ENCODE peak calls at places on chromosomes 16 and 17, in six cellular contexts. E, N, X, M, G and I are unnamed samples.

GRCh38 chr16:69166221-69166833 is 20.6 kb upstream of the SNTB2 start:
- DNase-seq in X (peak; percentile 74), E (no peak), G (no peak), M (no peak), N (no peak), I (peak; percentile 95)

GRCh38 chr17:77404812-77405581 is 264.2 kb downstream of the SEC14L1 start:
- DNase-seq in E (no peak), N (no peak), G (no peak), M (no peak), X (peak; percentile 75), I (peak; percentile 96)

GRCh38 chr16:29820730-29821662 is 734 bp downstream of the MVP start:
- DNase-seq in E (peak; percentile 62), G (no peak), M (no peak), N (peak; percentile 76), X (no peak), I (peak; percentile 72)

GRCh38 chr16:3246002-3246401 is 10.4 kb downstream of the MEFV start:
- DNase-seq in N (no peak), E (no peak), X (no peak), G (no peak), M (no peak), I (no peak)

GRCh38 chr16:67441289-67441753 is 10.4 kb downstream of the HSD11B2 start:
- DNase-seq in G (no peak), N (no peak), E (no peak), M (peak; percentile 96), X (no peak), I (no peak)

GRCh38 chr16:71499775-71500364 is 10.7 kb upstream of the ZNF19 start:
- DNase-seq in X (peak; percentile 22), G (peak; percentile 79), N (no peak), E (peak; percentile 68), M (no peak), I (peak; percentile 67)

GRCh38 chr16:26787924-26788323 is 278.8 kb upstream of the C16orf82 start:
- DNase-seq in X (no peak), N (no peak), E (no peak), M (no peak), G (no peak), I (no peak)

GRCh38 chr17:30550512-30551273 is 73.5 kb downstream of the GOSR1 start:
- DNase-seq in E (no peak), X (peak; percentile 65), G (peak; percentile 50), N (no peak), M (no peak), I (no peak)

GRCh38 chr16:17448640-17449638 is 21.8 kb downstream of the XYLT1 start:
- DNase-seq in N (no peak), E (no peak), X (no peak), G (no peak), M (no peak), I (peak; percentile 65)

GRCh38 chr17:67245694-67246397 is 850 bp upstream of the HELZ start:
- DNase-seq in M (no peak), E (no peak), X (no peak), N (peak; percentile 51), G (peak; percentile 97), I (peak; percentile 52)

GRCh38 chr17:62666801-62667591 is 39.5 kb downstream of the MRC2 start:
- DNase-seq in M (no peak), G (peak; percentile 46), X (no peak), N (peak; percentile 27), E (no peak), I (no peak)

GRCh38 chr17:72632026-72632684 is 460.3 kb downstream of the SLC39A11 start:
- DNase-seq in M (peak; percentile 76), X (no peak), N (no peak), G (no peak), E (no peak), I (no peak)

GRCh38 chr16:81531415-81531814 is 86.8 kb downstream of the CMIP start:
- DNase-seq in G (no peak), X (no peak), N (no peak), M (no peak), E (no peak), I (no peak)

GRCh38 chr17:43914451-43914850 is 7.1 kb upstream of the MPP2 start:
- DNase-seq in E (no peak), M (no peak), X (no peak), N (no peak), G (no peak), I (no peak)

GRCh38 chr16:52141871-52142270 is 405.1 kb downstream of the TOX3 start:
- DNase-seq in G (no peak), N (no peak), X (no peak), M (no peak), E (no peak), I (no peak)

GRCh38 chr16:79982356-79982755 is 381.8 kb upstream of the MAF start:
- DNase-seq in E (no peak), G (no peak), N (no peak), M (no peak), X (no peak), I (no peak)

GRCh38 chr17:43360739-43361498 is 37.9 kb upstream of the ARL4D start:
- DNase-seq in G (peak; percentile 98), E (peak; percentile 100), M (peak; percentile 97), N (peak; percentile 86), X (peak; percentile 98), I (peak; percentile 97)

GRCh38 chr17:75785016-75785769 is 587 bp downstream of the UNK start:
- DNase-seq in G (no peak), E (peak; percentile 90), M (peak; percentile 92), N (peak; percentile 94), X (peak; percentile 72), I (peak; percentile 91)

GRCh38 chr17:77572065-77572601 is 386.4 kb upstream of the TNRC6C start:
- DNase-seq in X (no peak), N (no peak), G (peak; percentile 66), M (no peak), E (no peak), I (no peak)

GRCh38 chr16:31467151-31467550 is 4.8 kb upstream of the TGFB1I1 start:
- DNase-seq in E (no peak), X (no peak), N (no peak), G (no peak), M (no peak), I (no peak)

GRCh38 chr16:50498756-50499155 is 49.4 kb upstream of the NKD1 start:
- DNase-seq in G (peak; percentile 35), M (no peak), N (no peak), X (no peak), E (no peak), I (no peak)

GRCh38 chr17:45147102-45147580 is 1.1 kb upstream of the HEXIM1 start:
- DNase-seq in M (peak; percentile 60), G (no peak), X (peak; percentile 48), E (no peak), N (peak; percentile 75), I (no peak)

GRCh38 chr16:6725634-6726331 is 606.9 kb upstream of the RBFOX1 start:
- DNase-seq in G (no peak), X (no peak), N (no peak), E (no peak), M (no peak), I (no peak)
- TF ChIP-seq CTCF in G (peak; percentile 64), X (no peak), N (no peak), E (no peak), M (no peak), I (no peak)

DNA sequence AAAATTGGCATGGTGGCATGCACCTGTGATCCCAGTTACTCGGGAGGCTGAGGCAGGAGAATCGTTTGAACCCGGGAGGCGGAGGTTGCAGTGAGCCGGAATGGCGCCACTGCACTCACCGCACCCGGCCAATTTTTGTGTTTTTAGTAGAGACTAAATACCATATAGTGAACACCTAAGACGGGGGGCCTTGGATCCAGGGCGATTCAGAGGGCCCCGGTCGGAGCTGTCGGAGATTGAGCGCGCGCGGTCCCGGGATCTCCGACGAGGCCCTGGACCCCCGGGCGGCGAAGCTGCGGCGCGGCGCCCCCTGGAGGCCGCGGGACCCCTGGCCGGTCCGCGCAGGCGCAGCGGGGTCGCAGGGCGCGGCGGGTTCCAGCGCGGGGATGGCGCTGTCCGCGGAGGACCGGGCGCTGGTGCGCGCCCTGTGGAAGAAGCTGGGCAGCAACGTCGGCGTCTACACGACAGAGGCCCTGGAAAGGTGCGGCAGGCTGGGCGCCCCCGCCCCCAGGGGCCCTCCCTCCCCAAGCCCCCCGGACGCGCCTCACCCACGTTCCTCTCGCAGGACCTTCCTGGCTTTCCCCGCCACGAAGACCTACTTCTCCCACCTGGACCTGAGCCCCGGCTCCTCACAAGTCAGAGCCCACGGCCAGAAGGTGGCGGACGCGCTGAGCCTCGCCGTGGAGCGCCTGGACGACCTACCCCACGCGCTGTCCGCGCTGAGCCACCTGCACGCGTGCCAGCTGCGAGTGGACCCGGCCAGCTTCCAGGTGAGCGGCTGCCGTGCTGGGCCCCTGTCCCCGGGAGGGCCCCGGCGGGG is at the start of gene HBQ1:
- DNase-seq in M (no peak), N (peak; percentile 63), E (no peak), X (no peak), G (peak; percentile 85), I (peak; percentile 56)
- TF ChIP-seq CTCF in M (no peak), N (no peak), E (no peak), X (peak; percentile 28), G (peak; percentile 79), I (peak; percentile 81)

DNA sequence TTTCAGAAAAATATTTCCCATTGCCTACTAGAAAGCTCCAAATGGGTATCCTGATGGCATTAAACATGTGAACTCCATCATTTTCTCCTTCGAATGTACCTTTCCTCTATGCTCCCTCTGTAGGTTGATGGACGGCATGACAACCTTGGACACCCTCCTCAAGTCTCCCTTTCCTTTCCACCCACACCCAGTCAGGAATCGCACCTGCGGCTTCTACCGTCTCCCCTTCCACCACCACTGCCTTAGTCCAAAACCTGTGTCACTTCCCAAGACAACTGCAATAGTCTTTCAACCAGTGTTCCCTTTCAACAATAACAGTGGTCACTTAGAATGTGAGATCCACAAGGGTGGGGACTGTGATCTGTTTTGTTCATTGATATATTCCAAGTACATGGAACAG is 233.1 kb upstream of the AXIN2 start:
- DNase-seq in E (peak; percentile 37), M (no peak), X (peak; percentile 3), N (no peak), G (peak; percentile 78), I (peak; percentile 12)
- TF ChIP-seq CTCF in E (peak; percentile 63), M (peak; percentile 35), X (peak; percentile 49), N (no peak), G (peak; percentile 79), I (peak; percentile 40)

DNA sequence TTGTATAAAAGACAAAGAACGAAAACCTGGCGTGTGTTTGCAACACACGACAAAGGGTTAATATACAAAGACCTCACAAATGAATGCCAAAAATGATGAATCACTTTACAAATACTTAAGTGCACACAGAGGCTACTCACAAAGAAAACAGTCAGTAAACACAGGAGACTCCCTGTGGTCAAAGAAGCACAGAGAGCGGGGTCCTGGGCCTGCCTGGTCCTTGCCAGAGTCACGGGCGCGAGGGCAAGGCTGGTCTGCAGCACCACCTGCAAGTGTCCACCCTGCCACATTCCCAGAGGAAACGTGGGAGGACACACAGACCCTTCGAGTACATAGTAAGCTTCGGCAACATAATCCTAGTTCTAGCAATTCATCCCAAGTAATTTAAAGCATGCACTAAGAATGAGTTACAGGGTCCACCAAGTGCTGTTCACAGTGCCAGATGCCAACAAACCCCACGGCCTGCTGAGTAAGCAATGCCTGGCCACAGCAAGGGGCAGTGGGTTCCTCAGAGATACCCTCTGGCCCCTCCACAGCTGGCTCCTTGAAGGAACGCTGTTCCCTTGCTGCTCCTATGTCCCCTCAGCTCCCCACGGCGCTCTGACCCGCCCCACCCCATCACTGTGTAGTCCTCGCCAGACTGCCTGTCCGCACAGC is 24.6 kb upstream of the FAAP100 start:
- DNase-seq in G (no peak), X (peak; percentile 91), E (no peak), N (no peak), M (no peak), I (no peak)
- TF ChIP-seq CTCF in G (no peak), X (no peak), E (no peak), N (no peak), M (no peak), I (no peak)